ENCODE peak calls at places on chromosomes 2 and 18, in seven cellular contexts. One of them, this sample, is unnamed.
A peak's percentile ranks its signal among the peaks of the same experiment; 100 is the strongest.

GRCh38 chr2:177604291-177605065 is 211.9 kb downstream of the AGPS start:
- DNase-seq in omental fat pad: no peak
- DNase-seq in T follicular helper cell: no peak
- DNase-seq in NCI-H2081: peak; percentile 40
- DNase-seq in kidney glomerular epithelial cell: peak; percentile 37
- DNase-seq in AG08396: peak; percentile 39
- DNase-seq in stimulated activated naive B cell treated with anti-CD40 and anti-IgM and Interleukin-4, amounts not matched to agents 10 μg/mL and 1 μg/mL and 100 μg/mL, for 72 hours: no peak
- DNase-seq in this sample: peak; percentile 10

GRCh38 chr18:34970106-34970505 is 71.1 kb upstream of the MAPRE2 start:
- DNase-seq in omental fat pad: no peak
- DNase-seq in T follicular helper cell: no peak
- DNase-seq in NCI-H2081: no peak
- DNase-seq in kidney glomerular epithelial cell: no peak
- DNase-seq in AG08396: peak; percentile 20
- DNase-seq in stimulated activated naive B cell treated with anti-CD40 and anti-IgM and Interleukin-4, amounts not matched to agents 10 μg/mL and 1 μg/mL and 100 μg/mL, for 72 hours: no peak
- DNase-seq in this sample: no peak

GRCh38 chr18:40577255-40577654 is 1377.8 kb upstream of the PIK3C3 start:
- DNase-seq in omental fat pad: no peak
- DNase-seq in T follicular helper cell: no peak
- DNase-seq in NCI-H2081: no peak
- DNase-seq in kidney glomerular epithelial cell: no peak
- DNase-seq in AG08396: no peak
- DNase-seq in stimulated activated naive B cell treated with anti-CD40 and anti-IgM and Interleukin-4, amounts not matched to agents 10 μg/mL and 1 μg/mL and 100 μg/mL, for 72 hours: no peak
- DNase-seq in this sample: no peak

GRCh38 chr2:234025475-234025874 is 25.0 kb upstream of the SPP2 start:
- DNase-seq in omental fat pad: no peak
- DNase-seq in T follicular helper cell: no peak
- DNase-seq in NCI-H2081: no peak
- DNase-seq in kidney glomerular epithelial cell: no peak
- DNase-seq in AG08396: peak; percentile 28
- DNase-seq in stimulated activated naive B cell treated with anti-CD40 and anti-IgM and Interleukin-4, amounts not matched to agents 10 μg/mL and 1 μg/mL and 100 μg/mL, for 72 hours: no peak
- DNase-seq in this sample: no peak

GRCh38 chr2:36376992-36377738 is 21.6 kb downstream of the CRIM1 start:
- DNase-seq in omental fat pad: no peak
- DNase-seq in T follicular helper cell: no peak
- DNase-seq in NCI-H2081: no peak
- DNase-seq in kidney glomerular epithelial cell: peak; percentile 47
- DNase-seq in AG08396: no peak
- DNase-seq in stimulated activated naive B cell treated with anti-CD40 and anti-IgM and Interleukin-4, amounts not matched to agents 10 μg/mL and 1 μg/mL and 100 μg/mL, for 72 hours: no peak
- DNase-seq in this sample: no peak

GRCh38 chr2:108907822-108908716 is 81.0 kb downstream of the EDAR start:
- DNase-seq in omental fat pad: no peak
- DNase-seq in T follicular helper cell: no peak
- DNase-seq in NCI-H2081: no peak
- DNase-seq in kidney glomerular epithelial cell: no peak
- DNase-seq in AG08396: no peak
- DNase-seq in stimulated activated naive B cell treated with anti-CD40 and anti-IgM and Interleukin-4, amounts not matched to agents 10 μg/mL and 1 μg/mL and 100 μg/mL, for 72 hours: no peak
- DNase-seq in this sample: no peak

GRCh38 chr2:102025016-102025491 is 33.3 kb downstream of the IL1R2 start:
- DNase-seq in omental fat pad: no peak
- DNase-seq in T follicular helper cell: no peak
- DNase-seq in NCI-H2081: no peak
- DNase-seq in kidney glomerular epithelial cell: peak; percentile 90
- DNase-seq in AG08396: no peak
- DNase-seq in stimulated activated naive B cell treated with anti-CD40 and anti-IgM and Interleukin-4, amounts not matched to agents 10 μg/mL and 1 μg/mL and 100 μg/mL, for 72 hours: no peak
- DNase-seq in this sample: no peak

GRCh38 chr2:173124441-173124840 is 48.8 kb downstream of the MAP3K20 start:
- DNase-seq in omental fat pad: no peak
- DNase-seq in T follicular helper cell: no peak
- DNase-seq in NCI-H2081: no peak
- DNase-seq in kidney glomerular epithelial cell: peak; percentile 3
- DNase-seq in AG08396: no peak
- DNase-seq in stimulated activated naive B cell treated with anti-CD40 and anti-IgM and Interleukin-4, amounts not matched to agents 10 μg/mL and 1 μg/mL and 100 μg/mL, for 72 hours: no peak
- DNase-seq in this sample: no peak

GRCh38 chr2:158970522-158970855 is 2.0 kb downstream of the TANC1 start:
- DNase-seq in omental fat pad: no peak
- DNase-seq in T follicular helper cell: no peak
- DNase-seq in NCI-H2081: no peak
- DNase-seq in kidney glomerular epithelial cell: no peak
- DNase-seq in AG08396: peak; percentile 28
- DNase-seq in stimulated activated naive B cell treated with anti-CD40 and anti-IgM and Interleukin-4, amounts not matched to agents 10 μg/mL and 1 μg/mL and 100 μg/mL, for 72 hours: no peak
- DNase-seq in this sample: no peak

GRCh38 chr2:46945671-46946070 is 30.1 kb upstream of the MCFD2 start:
- DNase-seq in omental fat pad: no peak
- DNase-seq in T follicular helper cell: no peak
- DNase-seq in NCI-H2081: no peak
- DNase-seq in kidney glomerular epithelial cell: no peak
- DNase-seq in AG08396: no peak
- DNase-seq in stimulated activated naive B cell treated with anti-CD40 and anti-IgM and Interleukin-4, amounts not matched to agents 10 μg/mL and 1 μg/mL and 100 μg/mL, for 72 hours: no peak
- DNase-seq in this sample: no peak

GRCh38 chr2:29063646-29064372 is 10.5 kb downstream of the PCARE start:
- DNase-seq in omental fat pad: no peak
- DNase-seq in T follicular helper cell: no peak
- DNase-seq in NCI-H2081: no peak
- DNase-seq in kidney glomerular epithelial cell: no peak
- DNase-seq in AG08396: peak; percentile 63
- DNase-seq in stimulated activated naive B cell treated with anti-CD40 and anti-IgM and Interleukin-4, amounts not matched to agents 10 μg/mL and 1 μg/mL and 100 μg/mL, for 72 hours: no peak
- DNase-seq in this sample: no peak